ENCODE peak calls at places on chromosomes 3 and 15, in five cellular contexts. T is amniotic epithelial cell, S is NCI-H2107, Q is psoas muscle, I is hepatic stellate cell. A is an unnamed sample.

GRCh38 chr3:132867956-132868355 is 145.7 kb upstream of the NPHP3 start:
- DNase-seq in T (peak), S (no peak), Q (no peak), I (no peak), A (no peak)

GRCh38 chr15:74464216-74464615 is 3.3 kb upstream of the UBL7 start:
- DNase-seq in T (no peak), S (no peak), Q (no peak), I (no peak), A (no peak)

GRCh38 chr15:70222632-70223031 is 124.9 kb upstream of the TLE3 start:
- DNase-seq in T (peak), S (no peak), Q (no peak), I (no peak), A (no peak)

GRCh38 chr15:58438956-58439355 is 7.2 kb downstream of the LIPC start:
- DNase-seq in T (peak), S (peak), Q (no peak), I (peak), A (no peak)

GRCh38 chr3:136671921-136672320 is 80.3 kb downstream of the STAG1 start:
- DNase-seq in T (peak), S (no peak), Q (no peak), I (peak), A (no peak)

GRCh38 chr3:101484805-101485620 is 28.0 kb downstream of the SENP7 start:
- DNase-seq in T (peak), S (no peak), Q (no peak), I (peak), A (no peak)

GRCh38 chr3:40741729-40742128 is 217.0 kb downstream of the ZNF621 start:
- DNase-seq in T (peak), S (no peak), Q (peak), I (no peak), A (no peak)

GRCh38 chr3:174287601-174288180 is 571.4 kb upstream of the NAALADL2 start:
- DNase-seq in T (no peak), S (no peak), Q (no peak), I (no peak), A (no peak)

GRCh38 chr15:75823860-75824613 is 19.2 kb upstream of the UBE2Q2 start:
- DNase-seq in T (no peak), S (no peak), Q (no peak), I (no peak), A (no peak)

GRCh38 chr3:93907132-93907531 is 66.6 kb downstream of the PROS1 start:
- DNase-seq in T (no peak), S (no peak), Q (no peak), I (no peak), A (no peak)

GRCh38 chr3:46089237-46090011 is 62.1 kb upstream of the XCR1 start:
- DNase-seq in T (peak), S (no peak), Q (peak), I (peak), A (peak)

GRCh38 chr15:69805248-69805953 is 292.3 kb downstream of the TLE3 start:
- DNase-seq in T (no peak), S (no peak), Q (no peak), I (no peak), A (no peak)

GRCh38 chr3:52120576-52121458 is 33.4 kb downstream of the POC1A start:
- DNase-seq in T (no peak), S (no peak), Q (peak), I (no peak), A (no peak)

GRCh38 chr3:165336786-165337185 is 140.6 kb upstream of the SLITRK3 start:
- DNase-seq in T (peak), S (no peak), Q (no peak), I (no peak), A (no peak)

GRCh38 chr15:58383876-58384275 is 47.9 kb upstream of the LIPC start:
- DNase-seq in T (no peak), S (no peak), Q (no peak), I (no peak), A (peak)

GRCh38 chr3:158809642-158810041 is 7.8 kb downstream of the MFSD1 start:
- DNase-seq in T (peak), S (no peak), Q (no peak), I (no peak), A (no peak)

GRCh38 chr3:23611737-23612295 is 193.9 kb upstream of the UBE2E1 start:
- DNase-seq in T (peak), S (no peak), Q (peak), I (peak), A (no peak)

GRCh38 chr15:28003302-28004037 is 95.6 kb downstream of the OCA2 start:
- DNase-seq in T (no peak), S (no peak), Q (no peak), I (no peak), A (no peak)

GRCh38 chr3:169510378-169510777 is 153.1 kb downstream of the MECOM start:
- DNase-seq in T (no peak), S (no peak), Q (no peak), I (no peak), A (no peak)

GRCh38 chr3:183924956-183925355 is 40.3 kb upstream of the PARL start:
- DNase-seq in T (peak), S (no peak), Q (no peak), I (no peak), A (no peak)

GRCh38 chr3:188947983-188948657 is 223.7 kb upstream of the TPRG1 start:
- DNase-seq in T (peak), S (peak), Q (peak), I (peak), A (no peak)

GRCh38 chr3:104673981-104674380 is 692.7 kb upstream of the ALCAM start:
- DNase-seq in T (peak), S (no peak), Q (no peak), I (no peak), A (no peak)

GRCh38 chr15:91018178-91018577 is 4.2 kb downstream of the VPS33B start:
- DNase-seq in T (no peak), S (no peak), Q (no peak), I (no peak), A (no peak)

GRCh38 chr3:46974421-46975227 is 1.9 kb downstream of the CCDC12 start:
- DNase-seq in T (no peak), S (no peak), Q (no peak), I (no peak), A (no peak)